ENCODE peak calls at places on chromosomes 13 and 19, in nine cellular contexts. E, A, Q, B, F, P, X, R and D are unnamed samples.

GRCh38 chr19:7986321-7987083 is 18.9 kb downstream of the ELAVL1 start:
- DNase-seq in X (no peak), Q (no peak), B (peak), R (peak), F (no peak), E (no peak), A (peak), P (no peak), D (no peak)

GRCh38 chr19:33550741-33551140 is 29.1 kb upstream of the PEPD start:
- DNase-seq in A (no peak), B (no peak), R (no peak), Q (no peak), P (no peak), E (no peak), F (no peak), X (no peak), D (no peak)

GRCh38 chr19:52778811-52779210 is 7.8 kb downstream of the ZNF600 start:
- DNase-seq in P (no peak), R (no peak), X (no peak), B (no peak), Q (no peak), F (no peak), E (no peak), A (no peak), D (no peak)

GRCh38 chr19:16217671-16218464 is 20.2 kb downstream of the AP1M1 start:
- DNase-seq in X (no peak), Q (no peak), P (no peak), R (no peak), A (no peak), E (no peak), F (no peak), B (no peak), D (no peak)

GRCh38 chr13:35866801-35867200 is 264.4 kb downstream of the DCLK1 start:
- DNase-seq in A (peak), E (no peak), R (no peak), B (no peak), F (no peak), Q (no peak), P (no peak), X (no peak), D (no peak)

GRCh38 chr13:110304256-110304655 is 2.7 kb downstream of the COL4A1 start:
- DNase-seq in E (no peak), A (peak), Q (no peak), P (no peak), F (no peak), R (peak), B (no peak), X (no peak), D (no peak)

GRCh38 chr13:50677687-50678463 is 165.6 kb downstream of the DLEU7 start:
- DNase-seq in F (no peak), Q (no peak), B (peak), A (no peak), R (peak), E (no peak), P (no peak), X (no peak), D (peak)

GRCh38 chr13:98999635-98999952 is 21.7 kb upstream of the DOCK9 start:
- DNase-seq in P (no peak), X (no peak), R (peak), F (no peak), Q (no peak), E (no peak), A (peak), B (no peak), D (no peak)

GRCh38 chr13:98785968-98786367 is 33.5 kb upstream of the SLC15A1 start:
- DNase-seq in B (no peak), E (no peak), R (no peak), Q (no peak), P (no peak), F (no peak), X (no peak), A (no peak), D (no peak)

GRCh38 chr13:106083620-106084350 is 451.7 kb downstream of the EFNB2 start:
- DNase-seq in P (peak), E (peak), A (peak), Q (no peak), F (no peak), X (peak), B (peak), R (peak), D (peak)

GRCh38 chr19:44607049-44607448 is 6.3 kb upstream of the IGSF23 start:
- DNase-seq in Q (no peak), P (no peak), X (peak), E (no peak), F (no peak), A (no peak), B (peak), R (peak), D (no peak)

GRCh38 chr13:99316657-99317244 is 9.6 kb upstream of the GPR183 start:
- DNase-seq in A (no peak), F (peak), E (peak), B (no peak), P (no peak), X (no peak), R (peak), Q (peak), D (no peak)

GRCh38 chr13:20127563-20128458 is 33.0 kb downstream of the GJA3 start:
- DNase-seq in Q (peak), R (peak), X (peak), A (peak), B (peak), E (peak), P (peak), F (peak), D (peak)

GRCh38 chr13:105598551-105598950 is 936.9 kb downstream of the EFNB2 start:
- DNase-seq in P (no peak), B (no peak), R (peak), Q (no peak), A (peak), E (no peak), X (no peak), F (no peak), D (no peak)

GRCh38 chr13:30819136-30819875 is 84.0 kb downstream of the ALOX5AP start:
- DNase-seq in R (peak), Q (no peak), F (no peak), P (no peak), X (no peak), A (no peak), B (no peak), E (no peak), D (no peak)

GRCh38 chr13:33678084-33678483 is 139.9 kb upstream of the RFC3 start:
- DNase-seq in B (no peak), F (no peak), A (no peak), R (no peak), E (no peak), Q (no peak), P (no peak), X (no peak), D (no peak)

GRCh38 chr13:108212901-108213300 is 2.4 kb downstream of the LIG4 start:
- DNase-seq in A (no peak), P (no peak), B (no peak), Q (no peak), F (no peak), R (no peak), X (no peak), E (no peak), D (no peak)

GRCh38 chr13:63855457-63856118 is 2439.9 kb upstream of the PCDH20 start:
- DNase-seq in B (no peak), F (no peak), X (no peak), E (no peak), Q (no peak), A (no peak), R (no peak), P (peak), D (no peak)

GRCh38 chr19:31548941-31549340 is 199.7 kb upstream of the TSHZ3 start:
- DNase-seq in P (peak), E (no peak), A (peak), R (peak), B (no peak), F (no peak), X (no peak), Q (no peak), D (no peak)

GRCh38 chr13:45328661-45329105 is 12.3 kb downstream of the TPT1 start:
- DNase-seq in X (no peak), A (peak), R (peak), F (no peak), P (no peak), Q (no peak), B (no peak), E (no peak), D (no peak)

GRCh38 chr19:18440421-18440877 is 2.5 kb upstream of the ISYNA1 start:
- DNase-seq in E (no peak), Q (no peak), B (peak), X (no peak), A (no peak), P (peak), R (no peak), F (no peak), D (no peak)

DNA sequence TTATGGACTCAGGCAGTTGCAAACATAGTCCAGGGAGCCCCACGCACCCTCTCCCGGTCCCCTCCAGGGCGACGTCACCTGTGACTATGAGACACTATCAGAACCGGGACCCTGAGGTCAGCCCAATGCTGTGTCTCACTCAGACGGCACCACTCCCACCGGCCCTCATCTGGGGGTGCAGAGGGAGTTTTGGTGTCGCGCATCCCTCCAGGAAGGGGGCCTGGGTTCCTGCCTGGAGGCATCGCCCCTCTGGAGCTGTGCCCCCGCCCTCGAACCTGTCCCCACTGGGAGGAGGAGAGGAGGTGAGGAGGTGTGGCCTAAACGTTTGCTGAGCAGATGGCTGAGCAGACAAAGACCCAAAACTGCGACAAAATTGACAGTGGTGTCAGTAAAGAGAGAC is 51.2 kb downstream of the GADD45B start:
- DNase-seq in Q (no peak), R (no peak), B (no peak), F (no peak), A (no peak), P (no peak), E (no peak), X (no peak), D (no peak)
- H3K27ac ChIP-seq in Q (no peak), R (no peak), B (no peak), F (no peak), A (no peak), P (no peak), E (no peak), X (no peak), D (no peak)

DNA sequence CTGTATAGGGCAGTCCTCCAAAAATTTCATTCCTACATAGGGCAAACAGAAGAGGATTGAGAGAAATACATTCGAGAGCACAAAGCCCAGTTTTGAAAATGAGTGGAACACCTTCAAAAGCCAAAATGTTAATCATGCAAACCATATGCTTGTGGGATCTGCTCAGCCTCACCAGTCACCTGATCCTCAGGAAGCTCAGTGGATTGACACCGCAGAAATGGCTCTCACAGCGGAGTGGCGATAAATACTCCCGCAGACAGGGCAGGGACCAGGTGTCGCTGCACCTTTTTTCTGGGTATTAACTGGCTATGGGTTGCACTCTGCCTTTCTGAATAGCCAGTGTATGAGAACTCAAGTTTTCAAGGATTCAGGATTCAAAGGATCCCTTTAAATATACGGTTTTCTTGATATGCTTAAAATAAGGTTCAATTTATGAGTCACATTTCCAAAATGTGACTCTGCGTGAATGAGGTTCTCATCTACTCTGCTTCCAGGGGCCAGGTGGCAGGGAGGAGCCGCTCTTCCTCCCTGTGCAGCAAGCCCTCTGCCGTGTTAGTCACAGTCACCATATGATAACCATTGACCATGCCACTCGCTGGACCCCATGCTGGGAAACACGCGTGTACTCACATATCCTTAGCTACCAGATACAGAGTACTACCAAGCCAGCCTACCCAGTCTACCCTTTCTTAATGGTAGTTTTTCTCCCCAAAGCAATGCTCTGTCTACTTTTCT is 18.3 kb upstream of the DHRS12 start:
- DNase-seq in A (no peak), B (no peak), E (no peak), R (no peak), F (no peak), P (no peak), X (no peak), Q (no peak), D (no peak)
- H3K27ac ChIP-seq in A (no peak), B (no peak), E (no peak), R (no peak), F (peak), P (no peak), X (no peak), Q (no peak), D (no peak)

GRCh38 chr19:1066251-1066747 is 668 bp upstream of the ARHGAP45 start:
- DNase-seq in Q (no peak), A (no peak), X (peak), E (no peak), F (no peak), R (no peak), B (peak), P (peak), D (no peak)
- H3K27ac ChIP-seq in Q (no peak), A (peak), X (peak), E (no peak), F (no peak), R (no peak), B (no peak), P (no peak), D (no peak)

DNA sequence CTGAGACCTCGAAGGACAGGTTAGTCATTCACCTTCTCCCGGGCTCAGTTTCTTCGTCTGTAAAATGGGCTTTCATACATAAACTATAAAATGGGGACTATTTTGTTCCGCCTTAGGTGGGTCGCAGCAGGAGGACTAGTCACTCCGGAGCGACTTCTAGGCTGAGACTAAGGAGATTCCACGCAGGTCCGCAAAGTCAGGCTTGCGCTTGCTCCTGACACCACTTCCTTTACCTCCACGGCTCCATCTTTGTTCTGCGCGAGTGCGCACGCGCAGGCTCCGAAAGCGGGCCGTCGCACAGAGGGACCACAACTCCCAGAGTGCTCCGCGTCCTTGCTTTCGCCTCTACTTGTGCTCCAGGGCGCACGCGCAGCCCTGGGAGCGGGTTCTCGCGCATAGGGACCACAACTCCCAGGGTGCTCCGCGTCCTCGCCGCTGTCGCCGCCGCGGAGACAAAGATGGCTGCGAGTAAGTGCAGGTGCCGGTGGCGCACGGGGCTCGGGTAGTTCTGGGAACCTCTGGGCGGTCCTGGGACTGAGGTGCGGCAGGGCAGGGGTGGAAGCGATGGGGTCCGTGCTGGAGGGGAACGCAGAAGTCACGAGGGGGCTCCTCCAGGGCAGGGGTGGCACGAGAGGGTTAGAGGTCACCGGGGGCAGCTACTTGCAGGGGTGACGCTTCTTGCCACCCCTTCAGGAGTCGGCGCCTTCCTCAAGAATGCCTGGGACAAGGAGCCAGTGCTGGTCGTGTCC is at the start of gene NDUFA3:
- DNase-seq in X (peak), P (peak), Q (peak), B (peak), E (peak), F (peak), A (peak), R (peak), D (peak)
- H3K27ac ChIP-seq in X (peak), P (no peak), Q (peak), B (no peak), E (no peak), F (peak), A (no peak), R (peak), D (peak)

GRCh38 chr13:79389031-79389430 is 17.0 kb downstream of the RBM26 start:
- DNase-seq in R (no peak), B (no peak), Q (no peak), P (no peak), A (no peak), E (no peak), X (no peak), F (no peak), D (no peak)

GRCh38 chr13:79398169-79398568 is 7.9 kb downstream of the RBM26 start:
- DNase-seq in P (no peak), R (no peak), F (no peak), B (no peak), A (no peak), Q (no peak), X (no peak), E (no peak), D (no peak)

GRCh38 chr13:79395881-79396280 is 10.2 kb downstream of the RBM26 start:
- DNase-seq in E (no peak), P (no peak), A (no peak), B (no peak), X (no peak), F (no peak), R (no peak), Q (no peak), D (no peak)

GRCh38 chr13:79393564-79394249 is 12.3 kb downstream of the RBM26 start:
- DNase-seq in R (no peak), B (peak), E (no peak), Q (no peak), A (no peak), P (no peak), F (peak), X (peak), D (no peak)

DNA sequence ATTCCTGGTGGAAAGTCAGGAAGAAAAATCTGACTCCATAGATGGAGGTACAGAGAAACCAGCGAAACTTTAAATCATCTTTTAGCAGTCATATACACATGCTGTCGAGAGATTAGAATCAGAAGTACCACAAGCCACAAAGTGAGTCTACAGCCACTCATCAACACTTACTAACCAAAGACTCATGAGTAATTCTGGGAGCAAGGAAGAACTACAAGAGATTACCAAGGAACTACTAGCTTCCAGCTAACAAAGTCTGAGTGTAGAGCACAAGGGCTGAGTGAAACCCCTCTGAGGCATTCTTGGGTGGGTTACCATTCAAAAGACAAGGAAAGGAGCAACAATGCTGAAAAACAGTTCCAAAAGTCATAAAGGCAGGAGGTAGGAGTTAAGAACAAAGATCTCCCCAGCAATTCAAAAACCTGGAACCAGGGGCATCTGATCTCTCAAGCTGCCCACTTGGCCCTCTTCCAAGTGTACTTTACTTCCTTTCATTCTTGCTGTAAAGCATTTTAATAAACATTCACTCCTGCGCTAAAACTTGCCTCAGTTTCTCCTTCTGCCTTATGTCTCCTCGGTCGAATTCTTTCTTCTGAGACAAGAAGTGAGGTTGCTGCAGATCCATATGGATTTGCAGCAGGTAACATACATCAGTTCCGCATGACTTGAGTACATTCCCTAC is 13.0 kb downstream of the RBM26 start:
- DNase-seq in P (no peak), F (no peak), E (no peak), X (no peak), Q (no peak), A (peak), R (peak), B (peak), D (no peak)
- H3K27ac ChIP-seq in P (no peak), F (no peak), E (no peak), X (no peak), Q (peak), A (peak), R (no peak), B (peak), D (no peak)

DNA sequence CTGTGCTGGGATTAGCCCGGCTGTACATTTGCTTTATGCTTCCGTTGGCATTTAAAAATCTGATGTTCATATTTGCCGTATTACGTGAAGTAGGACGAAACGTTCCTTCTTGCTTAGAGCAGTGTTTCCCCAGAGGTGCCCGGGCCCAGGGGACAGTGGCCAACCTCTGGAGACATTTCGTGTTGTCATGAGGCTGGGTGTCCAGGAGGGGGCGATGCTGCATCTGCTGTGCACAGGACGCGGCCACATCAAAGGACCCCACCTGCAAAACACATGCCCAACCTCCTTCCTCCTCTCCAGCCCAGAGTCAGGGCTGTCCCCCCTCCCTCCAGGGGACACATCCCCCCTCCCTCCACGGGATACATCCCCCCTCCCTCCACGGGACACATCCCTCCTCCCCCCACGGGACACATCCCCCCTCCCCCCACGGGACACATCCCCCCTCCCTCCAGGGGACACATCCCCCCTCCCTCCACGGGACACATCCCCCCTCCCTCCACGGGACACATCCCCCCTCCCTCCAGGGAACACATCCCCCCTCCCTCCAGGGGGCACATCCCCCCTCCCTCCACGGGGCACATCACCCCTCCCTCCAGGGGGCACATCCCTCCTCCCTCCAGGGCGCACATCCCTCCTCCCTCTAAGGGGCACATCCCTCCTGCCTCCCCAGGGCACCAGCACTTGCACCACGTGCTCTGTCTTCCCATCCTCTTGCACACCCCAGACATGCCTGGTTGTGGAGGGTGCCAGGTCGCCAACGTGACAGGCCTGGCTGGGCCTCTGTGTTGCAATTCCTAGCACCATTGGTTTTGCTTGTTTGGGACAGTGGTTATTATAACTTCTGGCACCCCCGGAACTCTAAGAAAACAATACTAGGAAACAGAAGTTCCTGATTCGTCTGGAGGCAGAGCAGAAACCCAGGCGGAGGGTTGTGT is 46.7 kb downstream of the GAS6 start:
- DNase-seq in F (peak), E (peak), X (peak), R (peak), A (peak), B (peak), P (peak), Q (peak), D (peak)
- H3K27ac ChIP-seq in F (no peak), E (no peak), X (no peak), R (peak), A (no peak), B (no peak), P (no peak), Q (peak), D (no peak)